ENCODE peak calls at places on chromosomes 5 and 9, in five cellular contexts. One of them, this sample, is unnamed.

GRCh38 chr9:78811562-78812276 is 514.8 kb downstream of the PSAT1 start:
- DNase-seq in HTR-8/SVneo: no peak
- DNase-seq in uterus: no peak
- DNase-seq in RWPE2: no peak
- DNase-seq in adrenal gland: no peak
- DNase-seq in this sample: no peak

GRCh38 chr9:129383005-129383414 is 204.9 kb upstream of the IER5L start:
- DNase-seq in uterus: no peak
- DNase-seq in RWPE2: no peak
- DNase-seq in HTR-8/SVneo: no peak
- DNase-seq in adrenal gland: peak
- DNase-seq in this sample: peak

GRCh38 chr5:171999877-172000276 is 6.6 kb downstream of the FBXW11 start:
- DNase-seq in RWPE2: no peak
- DNase-seq in adrenal gland: no peak
- DNase-seq in uterus: no peak
- DNase-seq in HTR-8/SVneo: no peak
- DNase-seq in this sample: no peak

GRCh38 chr5:3006961-3007551 is 255.6 kb upstream of the IRX2 start:
- DNase-seq in uterus: no peak
- DNase-seq in adrenal gland: no peak
- DNase-seq in HTR-8/SVneo: no peak
- DNase-seq in RWPE2: peak
- DNase-seq in this sample: no peak

GRCh38 chr9:130872058-130872453 is 24.6 kb downstream of the QRFP start:
- DNase-seq in RWPE2: no peak
- DNase-seq in HTR-8/SVneo: no peak
- DNase-seq in adrenal gland: no peak
- DNase-seq in uterus: no peak
- DNase-seq in this sample: no peak

GRCh38 chr9:99108131-99108530 is 3.2 kb downstream of the TGFBR1 start:
- DNase-seq in HTR-8/SVneo: no peak
- DNase-seq in adrenal gland: no peak
- DNase-seq in uterus: no peak
- DNase-seq in RWPE2: no peak
- DNase-seq in this sample: no peak

GRCh38 chr9:81234924-81235610 is 454.3 kb downstream of the TLE1 start:
- DNase-seq in adrenal gland: no peak
- DNase-seq in uterus: no peak
- DNase-seq in RWPE2: no peak
- DNase-seq in HTR-8/SVneo: no peak
- DNase-seq in this sample: no peak

GRCh38 chr5:140875085-140876065 is at the start of gene PCDHA12:
- DNase-seq in RWPE2: peak
- DNase-seq in adrenal gland: no peak
- DNase-seq in HTR-8/SVneo: peak
- DNase-seq in uterus: no peak
- DNase-seq in this sample: no peak

GRCh38 chr5:110753620-110754019 is 14.8 kb downstream of the SLC25A46 start:
- DNase-seq in adrenal gland: no peak
- DNase-seq in uterus: no peak
- DNase-seq in HTR-8/SVneo: no peak
- DNase-seq in RWPE2: no peak
- DNase-seq in this sample: no peak

GRCh38 chr5:172280937-172281336 is 2.6 kb downstream of the UBTD2 start:
- DNase-seq in RWPE2: no peak
- DNase-seq in uterus: no peak
- DNase-seq in HTR-8/SVneo: no peak
- DNase-seq in adrenal gland: peak
- DNase-seq in this sample: no peak

GRCh38 chr9:136742640-136743391 is at the start of gene LCN10:
- DNase-seq in RWPE2: no peak
- DNase-seq in adrenal gland: no peak
- DNase-seq in uterus: no peak
- DNase-seq in HTR-8/SVneo: no peak
- DNase-seq in this sample: no peak

GRCh38 chr9:36956908-36957307 is 77.2 kb downstream of the PAX5 start:
- DNase-seq in uterus: no peak
- DNase-seq in HTR-8/SVneo: no peak
- DNase-seq in adrenal gland: no peak
- DNase-seq in RWPE2: no peak
- DNase-seq in this sample: no peak

GRCh38 chr5:75381456-75381855 is 44.4 kb downstream of the HMGCR start:
- DNase-seq in RWPE2: no peak
- DNase-seq in adrenal gland: no peak
- DNase-seq in uterus: no peak
- DNase-seq in HTR-8/SVneo: no peak
- DNase-seq in this sample: no peak

GRCh38 chr9:124010665-124011321 is 775 bp upstream of the LHX2 start:
- DNase-seq in adrenal gland: no peak
- DNase-seq in RWPE2: no peak
- DNase-seq in uterus: no peak
- DNase-seq in HTR-8/SVneo: no peak
- DNase-seq in this sample: no peak

GRCh38 chr5:87243161-87243877 is 24.4 kb upstream of the RASA1 start:
- DNase-seq in adrenal gland: peak
- DNase-seq in HTR-8/SVneo: no peak
- DNase-seq in RWPE2: no peak
- DNase-seq in uterus: no peak
- DNase-seq in this sample: peak

GRCh38 chr5:172830275-172830799 is 3.7 kb upstream of the ERGIC1 start:
- DNase-seq in uterus: no peak
- DNase-seq in adrenal gland: no peak
- DNase-seq in RWPE2: no peak
- DNase-seq in HTR-8/SVneo: no peak
- DNase-seq in this sample: no peak

GRCh38 chr5:91170266-91170665 is 212.9 kb downstream of the ARRDC3 start:
- DNase-seq in RWPE2: no peak
- DNase-seq in uterus: no peak
- DNase-seq in adrenal gland: no peak
- DNase-seq in HTR-8/SVneo: no peak
- DNase-seq in this sample: no peak

GRCh38 chr9:86828631-86829030 is 118.7 kb downstream of the GAS1 start:
- DNase-seq in RWPE2: no peak
- DNase-seq in HTR-8/SVneo: no peak
- DNase-seq in uterus: no peak
- DNase-seq in adrenal gland: no peak
- DNase-seq in this sample: no peak

GRCh38 chr9:83405674-83406255 is 132.4 kb downstream of the FRMD3 start:
- DNase-seq in RWPE2: no peak
- DNase-seq in uterus: no peak
- DNase-seq in HTR-8/SVneo: no peak
- DNase-seq in adrenal gland: no peak
- DNase-seq in this sample: no peak